ENCODE peak calls at places on chromosome 10, in six cellular contexts. L is A549, Q is mucosa of descending colon, H is fibroblast of pulmonary artery, D is astrocyte of the cerebellum, Y is epithelial cell of esophagus. R is an unnamed sample.

GRCh38 chr10:66964946-66965345 is 39.1 kb downstream of the LRRTM3 start:
- DNase-seq in L (no peak), Q (no peak), H (no peak), D (no peak), Y (no peak), R (no peak)

GRCh38 chr10:131492211-131492610 is 180.7 kb upstream of the TCERG1L start:
- DNase-seq in L (no peak), Q (no peak), H (no peak), D (no peak), Y (no peak), R (no peak)

GRCh38 chr10:110005716-110006115 is 2.1 kb upstream of the ADD3 start:
- DNase-seq in L (no peak), Q (no peak), H (peak), D (no peak), Y (peak), R (no peak)

GRCh38 chr10:87546221-87546620 is 41.5 kb downstream of the MINPP1 start:
- DNase-seq in L (no peak), Q (no peak), H (no peak), D (no peak), Y (no peak), R (no peak)

GRCh38 chr10:98374176-98374969 is 40.6 kb downstream of the PYROXD2 start:
- DNase-seq in L (no peak), Q (no peak), H (peak), D (no peak), Y (peak), R (no peak)

GRCh38 chr10:8042032-8042863 is 12.2 kb upstream of the GATA3 start:
- DNase-seq in L (no peak), Q (no peak), H (no peak), D (no peak), Y (no peak), R (no peak)

GRCh38 chr10:124117879-124118278 is 24.5 kb upstream of the CHST15 start:
- DNase-seq in L (no peak), Q (no peak), H (no peak), D (no peak), Y (peak), R (no peak)

GRCh38 chr10:46265981-46266505 is 20.8 kb upstream of the ANTXRL start:
- DNase-seq in L (no peak), Q (no peak), H (no peak), D (no peak), Y (no peak), R (no peak)

GRCh38 chr10:91879514-91880170 is 29.6 kb downstream of the FGFBP3 start:
- DNase-seq in L (no peak), Q (no peak), H (no peak), D (no peak), Y (no peak), R (no peak)

GRCh38 chr10:119908201-119908600 is 15.7 kb downstream of the SEC23IP start:
- DNase-seq in L (no peak), Q (no peak), H (no peak), D (no peak), Y (no peak), R (no peak)

GRCh38 chr10:29634764-29635625 is at the start of gene SVIL:
- DNase-seq in L (no peak), Q (peak), H (peak), D (no peak), Y (peak), R (no peak)

GRCh38 chr10:63562391-63562790 is 41.2 kb downstream of the REEP3 start:
- DNase-seq in L (no peak), Q (no peak), H (no peak), D (no peak), Y (no peak), R (no peak)

GRCh38 chr10:29553732-29554260 is 81.0 kb downstream of the SVIL start:
- DNase-seq in L (no peak), Q (no peak), H (no peak), D (no peak), Y (no peak), R (no peak)

GRCh38 chr10:110081914-110082313 is 74.1 kb downstream of the ADD3 start:
- DNase-seq in L (peak), Q (no peak), H (peak), D (no peak), Y (peak), R (no peak)

GRCh38 chr10:35397953-35398352 is 61.6 kb downstream of the CCNY start:
- DNase-seq in L (no peak), Q (no peak), H (no peak), D (no peak), Y (no peak), R (no peak)

GRCh38 chr10:123117644-123118409 is 17.9 kb upstream of the HMX3 start:
- DNase-seq in L (no peak), Q (peak), H (no peak), D (no peak), Y (no peak), R (no peak)
- TF ChIP-seq CTCF in L (no peak), Q (no peak), H (no peak), D (no peak), Y (peak), R (no peak)

GRCh38 chr10:103659674-103660363 is 166.3 kb downstream of the NEURL1 start:
- DNase-seq in L (no peak), Q (no peak), H (peak), D (peak), Y (no peak), R (peak)
- TF ChIP-seq CTCF in L (no peak), Q (no peak), H (peak), D (no peak), Y (peak), R (no peak)

GRCh38 chr10:71212249-71213126 is at the start of gene UNC5B:
- DNase-seq in L (peak), Q (peak), H (peak), D (peak), Y (peak), R (peak)
- TF ChIP-seq CTCF in L (peak), Q (no peak), H (no peak), D (no peak), Y (no peak), R (no peak)

GRCh38 chr10:25934673-25935139 is 677 bp downstream of the MYO3A start:
- DNase-seq in L (no peak), Q (no peak), H (no peak), D (no peak), Y (no peak), R (peak)
- TF ChIP-seq CTCF in L (peak), Q (peak), H (no peak), D (peak), Y (peak), R (peak)

GRCh38 chr10:103845983-103846382 is 9.4 kb downstream of the SH3PXD2A start:
- DNase-seq in L (no peak), Q (peak), H (no peak), D (no peak), Y (no peak), R (peak)

GRCh38 chr10:103847346-103847745 is 8.0 kb downstream of the SH3PXD2A start:
- DNase-seq in L (no peak), Q (no peak), H (no peak), D (no peak), Y (no peak), R (no peak)

GRCh38 chr10:103849880-103850571 is 5.3 kb downstream of the SH3PXD2A start:
- DNase-seq in L (no peak), Q (no peak), H (peak), D (peak), Y (peak), R (no peak)

GRCh38 chr10:103849212-103849877 is 6.0 kb downstream of the SH3PXD2A start:
- DNase-seq in L (no peak), Q (no peak), H (no peak), D (no peak), Y (no peak), R (no peak)

DNA sequence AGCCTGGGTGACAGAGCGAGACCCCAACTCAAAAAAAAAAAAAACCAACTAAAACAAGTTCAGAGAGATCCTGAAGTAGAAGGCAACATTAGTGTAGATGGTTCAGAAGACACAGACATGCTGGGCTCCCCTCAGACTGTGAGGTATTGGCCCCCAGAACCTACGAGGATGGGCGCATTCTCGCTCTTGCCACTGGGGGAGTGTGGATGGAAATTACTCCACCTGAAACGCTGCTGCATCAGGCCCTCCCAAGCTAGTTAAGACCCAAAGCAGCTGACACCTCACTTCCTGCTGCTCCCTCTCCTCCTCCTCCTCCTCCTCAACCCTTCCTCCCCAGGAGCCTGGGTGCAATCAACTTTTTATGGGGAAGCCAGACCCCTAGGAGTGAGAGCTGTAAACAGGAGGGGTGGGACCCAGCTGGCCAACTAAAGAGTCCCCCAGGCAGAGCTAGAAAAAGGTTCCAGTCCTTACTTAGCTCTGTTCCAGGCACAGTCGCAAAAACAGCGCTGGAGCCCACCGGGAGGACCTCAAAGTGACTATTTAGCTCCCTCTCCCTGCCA is 7.4 kb downstream of the SH3PXD2A start:
- DNase-seq in L (peak), Q (no peak), H (no peak), D (no peak), Y (no peak), R (no peak)
- TF ChIP-seq CTCF in L (no peak), Q (no peak), H (peak), D (peak), Y (peak), R (no peak)

DNA sequence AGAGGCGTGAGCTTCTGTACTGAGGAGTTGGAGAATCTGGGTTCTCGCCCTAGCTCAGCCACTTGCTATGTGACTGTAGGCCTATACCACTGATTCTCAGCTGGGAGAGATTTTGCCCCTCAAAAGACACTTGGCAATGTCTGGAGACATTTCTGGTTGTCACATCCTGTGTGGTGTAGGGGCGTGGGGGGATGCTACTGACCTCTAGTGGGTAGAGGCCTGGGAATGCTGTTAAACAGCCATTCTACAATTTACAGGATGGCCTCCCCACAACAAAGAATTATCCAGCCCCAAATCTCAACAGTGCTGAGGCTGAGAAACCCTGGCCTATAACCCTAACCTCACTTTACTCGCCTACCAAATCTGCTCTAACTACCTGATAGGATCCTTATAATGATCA is 58.8 kb upstream of the GAD2 start:
- DNase-seq in L (no peak), Q (no peak), H (no peak), D (no peak), Y (no peak), R (no peak)
- TF ChIP-seq CTCF in L (no peak), Q (no peak), H (no peak), D (no peak), Y (no peak), R (no peak)

DNA sequence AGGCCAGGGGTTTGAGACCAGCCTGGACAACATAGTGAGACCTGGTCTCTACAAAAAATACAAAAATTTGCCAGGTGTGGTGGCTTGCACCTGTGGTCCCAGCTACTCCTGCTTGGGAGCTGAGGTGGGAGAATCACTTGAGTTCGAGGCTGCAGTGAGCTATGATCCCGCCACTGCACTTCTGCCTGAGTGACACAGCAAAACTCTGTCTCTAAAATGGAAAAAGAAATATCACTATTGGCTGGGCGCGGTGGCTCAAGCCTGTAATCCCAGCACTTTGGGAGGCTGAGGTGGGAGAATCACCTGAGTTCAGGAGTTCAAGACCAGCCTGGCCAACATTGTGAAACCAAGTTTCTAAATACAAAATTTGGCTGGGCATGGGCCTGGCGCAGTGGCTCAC is 44.9 kb upstream of the RASGEF1A start:
- DNase-seq in L (no peak), Q (no peak), H (no peak), D (no peak), Y (no peak), R (no peak)
- TF ChIP-seq CTCF in L (no peak), Q (no peak), H (no peak), D (no peak), Y (no peak), R (no peak)

DNA sequence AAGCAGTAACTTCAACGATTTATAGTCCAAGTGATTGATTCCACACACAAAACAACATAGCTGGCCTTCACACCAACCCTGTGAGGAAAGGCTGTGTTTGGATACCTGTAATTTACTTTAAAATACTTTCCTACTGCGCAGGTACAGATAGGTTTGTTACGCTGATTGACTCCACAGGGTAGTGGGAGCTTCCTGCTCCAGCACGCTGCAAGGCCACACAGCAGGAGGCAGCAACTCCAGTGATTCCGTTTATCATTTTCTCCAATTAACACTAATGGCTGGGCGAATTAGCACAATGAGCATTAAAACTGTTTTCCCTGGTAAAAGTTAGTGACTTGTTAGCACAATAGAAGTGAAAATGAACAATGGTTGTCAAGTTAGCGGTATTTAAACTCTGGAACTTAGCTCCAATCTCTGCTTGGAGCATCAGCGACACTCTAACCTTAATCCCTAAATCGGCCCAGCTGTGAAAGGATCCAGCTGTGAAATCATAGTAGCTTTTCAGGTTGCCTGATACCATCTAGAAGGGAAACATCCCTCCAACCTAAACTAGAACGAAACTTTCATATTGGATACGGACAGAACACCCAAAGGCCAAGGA is 945 bp downstream of the DCLRE1C start:
- DNase-seq in L (no peak), Q (no peak), H (no peak), D (no peak), Y (peak), R (no peak)
- TF ChIP-seq CTCF in L (no peak), Q (no peak), H (peak), D (no peak), Y (peak), R (no peak)